ENCODE peak calls at places on chromosomes 12 and 14, in four cellular contexts. One of them, this sample, is unnamed.

GRCh38 chr12:76804435-76804976 is 40.6 kb downstream of the ZDHHC17 start:
- DNase-seq in Panc1: no peak
- DNase-seq in A549: no peak
- DNase-seq in SK-N-SH: no peak
- DNase-seq in this sample: no peak

GRCh38 chr12:24561882-24562760 is 386.8 kb downstream of the BCAT1 start:
- DNase-seq in SK-N-SH: peak; percentile 75
- DNase-seq in A549: peak; percentile 17
- DNase-seq in Panc1: no peak
- DNase-seq in this sample: peak; percentile 88

GRCh38 chr14:102616799-102617198 is 24.4 kb downstream of the RCOR1 start:
- DNase-seq in A549: no peak
- DNase-seq in Panc1: no peak
- DNase-seq in SK-N-SH: no peak
- DNase-seq in this sample: no peak

GRCh38 chr12:26097046-26097878 is 27.6 kb downstream of the BHLHE41 start:
- DNase-seq in SK-N-SH: peak; percentile 75
- DNase-seq in Panc1: peak; percentile 86
- DNase-seq in A549: peak; percentile 86
- DNase-seq in this sample: peak; percentile 84

GRCh38 chr14:50668008-50668851 is at the start of gene SAV1:
- DNase-seq in A549: no peak
- DNase-seq in SK-N-SH: peak; percentile 89
- DNase-seq in Panc1: peak; percentile 25
- DNase-seq in this sample: peak; percentile 93

GRCh38 chr14:34749408-34749807 is 35.0 kb upstream of the CFL2 start:
- DNase-seq in Panc1: no peak
- DNase-seq in A549: no peak
- DNase-seq in SK-N-SH: no peak
- DNase-seq in this sample: no peak

GRCh38 chr12:10968765-10969456 is 17.8 kb downstream of the TAS2R50 start:
- DNase-seq in SK-N-SH: no peak
- DNase-seq in A549: no peak
- DNase-seq in Panc1: no peak
- DNase-seq in this sample: no peak

GRCh38 chr14:53840444-53840843 is 116.2 kb downstream of the BMP4 start:
- DNase-seq in A549: peak; percentile 72
- DNase-seq in SK-N-SH: no peak
- DNase-seq in Panc1: no peak
- DNase-seq in this sample: no peak

GRCh38 chr12:60112778-60113177 is 516.9 kb downstream of the SLC16A7 start:
- DNase-seq in A549: no peak
- DNase-seq in Panc1: no peak
- DNase-seq in SK-N-SH: no peak
- DNase-seq in this sample: no peak

GRCh38 chr12:26744697-26745440 is 88.1 kb downstream of the ITPR2 start:
- DNase-seq in SK-N-SH: peak; percentile 57
- DNase-seq in A549: no peak
- DNase-seq in Panc1: no peak
- DNase-seq in this sample: no peak

GRCh38 chr12:2490746-2491145 is 304.0 kb upstream of the FKBP4 start:
- DNase-seq in SK-N-SH: no peak
- DNase-seq in A549: no peak
- DNase-seq in Panc1: no peak
- DNase-seq in this sample: no peak

GRCh38 chr14:34049769-34050168 is 98.9 kb upstream of the EGLN3 start:
- DNase-seq in Panc1: no peak
- DNase-seq in A549: no peak
- DNase-seq in SK-N-SH: no peak
- DNase-seq in this sample: no peak

GRCh38 chr12:112540021-112540420 is 121.3 kb downstream of the PTPN11 start:
- DNase-seq in A549: no peak
- DNase-seq in SK-N-SH: no peak
- DNase-seq in Panc1: no peak
- DNase-seq in this sample: no peak

DNA sequence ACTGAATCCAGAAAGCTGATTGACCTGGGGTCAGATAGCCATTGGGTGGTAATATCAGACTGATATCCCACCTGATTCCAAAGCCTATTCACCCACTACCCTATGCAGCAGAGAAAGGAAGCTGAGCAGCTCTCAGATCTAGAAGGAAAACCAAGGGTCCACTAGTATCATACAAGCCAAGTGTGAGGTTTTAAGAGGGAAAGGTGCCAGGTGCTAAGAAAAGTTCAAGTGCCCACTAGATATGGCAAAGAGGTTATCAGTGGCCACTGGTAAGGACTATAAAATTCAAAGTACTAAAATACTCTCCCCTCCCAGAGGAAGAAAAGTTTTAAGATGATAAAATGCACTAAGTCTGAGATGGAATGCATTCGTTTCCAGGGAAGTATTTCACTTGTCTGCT is 85.6 kb downstream of the PPM1H start:
- DNase-seq in Panc1: no peak
- DNase-seq in A549: no peak
- DNase-seq in SK-N-SH: no peak
- DNase-seq in this sample: no peak
- H3K4me1 ChIP-seq in Panc1: peaks cover 9% of the 10 kb centered on the region
- H3K4me1 ChIP-seq in A549: peaks cover 19% of the 10 kb centered on the region
- H3K4me1 ChIP-seq in SK-N-SH: no peaks in the 10 kb centered on the region
- H3K4me1 ChIP-seq in this sample: peaks cover 22% of the 10 kb centered on the region

DNA sequence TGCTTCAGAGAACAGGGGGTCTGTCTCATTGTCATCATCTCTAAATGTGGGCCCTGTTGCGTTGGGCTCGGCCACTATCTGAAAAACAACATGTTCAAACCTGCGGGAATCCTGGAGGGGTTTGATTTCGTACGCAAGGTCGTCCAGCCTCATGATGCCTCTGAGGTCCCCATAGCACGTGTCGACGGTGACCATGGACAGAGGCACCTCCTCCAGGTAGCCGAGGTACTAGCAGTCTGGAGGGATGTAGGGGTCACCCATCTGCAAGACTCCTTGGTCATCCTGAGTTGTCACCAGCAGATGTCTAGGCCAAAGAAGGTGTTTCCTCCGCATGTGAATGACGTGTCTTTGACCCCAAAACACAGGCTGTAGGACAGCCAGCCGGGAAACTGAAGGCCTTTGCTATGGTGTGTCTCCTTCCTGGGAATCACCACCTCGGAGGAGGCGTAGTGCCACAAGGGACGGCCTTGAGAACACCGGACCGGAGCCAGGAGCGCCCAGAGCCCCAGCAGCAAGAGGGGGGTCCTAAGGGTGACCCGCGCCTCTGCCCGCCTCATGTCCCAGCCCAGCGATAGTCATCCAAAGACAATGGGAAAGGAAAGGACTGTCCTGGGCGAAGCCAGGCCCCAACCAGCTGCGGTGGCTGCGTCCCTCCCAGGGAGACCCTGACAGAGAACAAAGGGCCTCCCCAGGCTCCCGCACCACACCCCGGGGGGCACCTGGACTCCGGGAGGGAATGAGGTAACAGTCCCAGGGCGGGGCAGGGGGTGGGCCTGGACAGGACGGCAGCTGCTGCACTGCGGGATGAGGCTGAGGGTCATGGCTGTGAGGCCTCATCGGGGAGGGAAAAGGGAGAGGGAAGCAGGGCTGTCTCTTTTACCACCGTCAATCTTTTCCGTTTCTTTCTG is 445.5 kb downstream of the TMEM121 start:
- DNase-seq in A549: no peak
- DNase-seq in Panc1: no peak
- DNase-seq in SK-N-SH: no peak
- DNase-seq in this sample: no peak
- TF ChIP-seq REST in A549: no peak
- TF ChIP-seq REST in Panc1: no peak
- TF ChIP-seq REST in SK-N-SH: peak; percentile 54
- TF ChIP-seq REST in this sample: no peak

GRCh38 chr12:47219243-47219642 is 139.5 kb upstream of the AMIGO2 start:
- DNase-seq in Panc1: peak; percentile 41
- DNase-seq in SK-N-SH: no peak
- DNase-seq in A549: peak; percentile 47
- DNase-seq in this sample: no peak
- H3K4me1 ChIP-seq in Panc1: peaks cover 8% of the 10 kb centered on the region
- H3K4me1 ChIP-seq in SK-N-SH: no peaks in the 10 kb centered on the region
- H3K4me1 ChIP-seq in A549: peaks cover 66% of the 10 kb centered on the region
- H3K4me1 ChIP-seq in this sample: peaks cover 25% of the 10 kb centered on the region

GRCh38 chr14:41385787-41386186 is 220.9 kb upstream of the LRFN5 start:
- DNase-seq in SK-N-SH: no peak
- DNase-seq in Panc1: no peak
- DNase-seq in A549: no peak
- DNase-seq in this sample: no peak
- TF ChIP-seq REST in SK-N-SH: no peak
- TF ChIP-seq REST in Panc1: no peak
- TF ChIP-seq REST in A549: no peak
- TF ChIP-seq REST in this sample: no peak

DNA sequence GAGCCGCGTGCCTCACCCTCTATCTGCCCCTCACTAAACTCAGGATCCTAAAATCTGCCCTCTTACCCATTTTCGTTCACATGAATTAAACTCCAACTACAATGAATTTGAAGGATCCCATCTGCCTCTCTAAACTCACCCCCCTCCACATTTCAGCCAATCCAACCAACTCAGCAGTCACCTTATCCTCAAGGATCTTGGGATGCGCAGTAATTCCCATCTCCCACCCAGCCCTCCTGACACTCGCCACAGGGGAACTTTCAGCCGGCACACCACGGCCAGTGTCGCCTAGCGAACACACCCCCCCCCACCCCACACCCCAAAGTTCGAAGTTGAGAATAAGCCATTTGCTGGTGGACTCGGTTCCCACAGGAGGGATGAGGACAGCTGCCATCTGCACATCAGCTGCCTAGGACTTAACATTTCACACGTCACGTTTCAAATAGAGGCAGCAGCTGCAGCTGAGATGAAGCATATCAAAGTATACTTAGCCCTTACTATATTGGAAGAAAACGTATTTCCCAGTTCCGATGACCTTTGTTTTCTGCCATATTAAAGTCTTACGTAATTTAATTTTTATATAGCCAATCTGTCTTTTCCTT is 8.7 kb upstream of the SELPLG start:
- DNase-seq in A549: no peak
- DNase-seq in SK-N-SH: no peak
- DNase-seq in Panc1: no peak
- DNase-seq in this sample: no peak
- H3K4me1 ChIP-seq in A549: peaks cover 21% of the 10 kb centered on the region
- H3K4me1 ChIP-seq in SK-N-SH: peaks cover 22% of the 10 kb centered on the region
- H3K4me1 ChIP-seq in Panc1: no peaks in the 10 kb centered on the region
- H3K4me1 ChIP-seq in this sample: peaks cover 20% of the 10 kb centered on the region

GRCh38 chr12:94149781-94150482 is 1.6 kb downstream of the PLXNC1 start:
- DNase-seq in A549: no peak
- DNase-seq in Panc1: no peak
- DNase-seq in SK-N-SH: peak; percentile 68
- DNase-seq in this sample: peak; percentile 77

GRCh38 chr12:94148841-94149780 is 734 bp downstream of the PLXNC1 start:
- DNase-seq in SK-N-SH: peak; percentile 81
- DNase-seq in Panc1: no peak
- DNase-seq in A549: peak; percentile 34
- DNase-seq in this sample: peak; percentile 75

GRCh38 chr12:94146166-94146565 is 2.2 kb upstream of the PLXNC1 start:
- DNase-seq in Panc1: no peak
- DNase-seq in A549: no peak
- DNase-seq in SK-N-SH: no peak
- DNase-seq in this sample: no peak

GRCh38 chr12:94147377-94147990 is 893 bp upstream of the PLXNC1 start:
- DNase-seq in Panc1: no peak
- DNase-seq in SK-N-SH: no peak
- DNase-seq in A549: no peak
- DNase-seq in this sample: no peak

GRCh38 chr12:94147991-94148840 is at the start of gene PLXNC1:
- DNase-seq in SK-N-SH: peak; percentile 85
- DNase-seq in A549: peak; percentile 26
- DNase-seq in Panc1: no peak
- DNase-seq in this sample: peak; percentile 75
- TF ChIP-seq REST in SK-N-SH: no peak
- TF ChIP-seq REST in A549: no peak
- TF ChIP-seq REST in Panc1: no peak
- TF ChIP-seq REST in this sample: no peak